ENCODE peak calls at places on chromosomes 7 and 10, in seven cellular contexts. W, R, J, T, Z, P and G are unnamed samples.
A peak's percentile ranks its signal among the peaks of the same experiment; 100 is the strongest.

GRCh38 chr10:99682752-99683151 is 23.4 kb downstream of the ENTPD7 start:
- DNase-seq in J (no peak), P (no peak), W (peak; percentile 29), T (no peak), Z (no peak), R (no peak), G (no peak)

GRCh38 chr10:42950606-42951485 is 126.0 kb upstream of the RET start:
- DNase-seq in T (no peak), P (peak; percentile 1), J (no peak), Z (no peak), R (peak; percentile 31), W (no peak), G (no peak)

GRCh38 chr7:41679566-41679965 is 23.3 kb downstream of the INHBA start:
- DNase-seq in W (no peak), R (no peak), T (no peak), P (no peak), Z (no peak), J (no peak), G (no peak)

GRCh38 chr7:108293190-108293612 is 163.0 kb downstream of the NRCAM start:
- DNase-seq in W (no peak), R (no peak), Z (no peak), T (peak; percentile 82), P (no peak), J (no peak), G (no peak)

GRCh38 chr7:1898628-1899185 is 228.6 kb downstream of the ELFN1 start:
- DNase-seq in R (no peak), W (no peak), J (no peak), Z (no peak), P (no peak), T (no peak), G (no peak)

GRCh38 chr10:43594944-43595589 is 11.2 kb upstream of the ZNF485 start:
- DNase-seq in R (no peak), J (no peak), P (no peak), T (peak; percentile 63), W (no peak), Z (no peak), G (peak; percentile 56)

GRCh38 chr10:6053816-6054581 is 8.2 kb downstream of the IL2RA start:
- DNase-seq in P (peak; percentile 15), Z (no peak), W (no peak), R (no peak), T (no peak), J (no peak), G (no peak)

GRCh38 chr10:95841711-95842498 is 65.9 kb upstream of the CC2D2B start:
- DNase-seq in R (no peak), J (no peak), W (peak; percentile 50), P (peak; percentile 56), T (peak; percentile 86), Z (no peak), G (no peak)

GRCh38 chr7:110601710-110602109 is 489.2 kb upstream of the LRRN3 start:
- DNase-seq in R (no peak), W (no peak), P (no peak), T (no peak), J (no peak), Z (no peak), G (no peak)

GRCh38 chr7:11077816-11078215 is 104.1 kb downstream of the PHF14 start:
- DNase-seq in J (no peak), R (no peak), W (no peak), Z (no peak), T (no peak), P (no peak), G (no peak)

GRCh38 chr7:46459942-46460341 is 538.9 kb upstream of the IGFBP3 start:
- DNase-seq in W (no peak), J (no peak), T (no peak), R (no peak), P (no peak), Z (no peak), G (no peak)

GRCh38 chr7:133207687-133208086 is 45.2 kb upstream of the EXOC4 start:
- DNase-seq in P (no peak), R (no peak), Z (no peak), W (peak; percentile 12), J (no peak), T (peak; percentile 24), G (peak; percentile 36)
- TF ChIP-seq CTCF in P (no peak), R (peak; percentile 60), Z (no peak), W (peak; percentile 54), J (peak; percentile 21), T (peak; percentile 11), G (no peak)

GRCh38 chr10:74827045-74827441 is 643 bp downstream of the KAT6B start:
- DNase-seq in T (no peak), J (no peak), Z (no peak), R (no peak), W (no peak), P (no peak), G (no peak)

GRCh38 chr10:74827694-74828093 is 1.3 kb downstream of the KAT6B start:
- DNase-seq in P (no peak), W (no peak), T (no peak), Z (no peak), J (no peak), R (no peak), G (no peak)

GRCh38 chr10:74825033-74825370 is 1.4 kb upstream of the KAT6B start:
- DNase-seq in W (no peak), J (no peak), P (peak; percentile 34), R (peak; percentile 44), Z (no peak), T (no peak), G (peak; percentile 72)

GRCh38 chr10:74825371-74826141 is 844 bp upstream of the KAT6B start:
- DNase-seq in R (no peak), W (no peak), Z (peak; percentile 51), J (no peak), P (peak; percentile 62), T (no peak), G (peak; percentile 65)

DNA sequence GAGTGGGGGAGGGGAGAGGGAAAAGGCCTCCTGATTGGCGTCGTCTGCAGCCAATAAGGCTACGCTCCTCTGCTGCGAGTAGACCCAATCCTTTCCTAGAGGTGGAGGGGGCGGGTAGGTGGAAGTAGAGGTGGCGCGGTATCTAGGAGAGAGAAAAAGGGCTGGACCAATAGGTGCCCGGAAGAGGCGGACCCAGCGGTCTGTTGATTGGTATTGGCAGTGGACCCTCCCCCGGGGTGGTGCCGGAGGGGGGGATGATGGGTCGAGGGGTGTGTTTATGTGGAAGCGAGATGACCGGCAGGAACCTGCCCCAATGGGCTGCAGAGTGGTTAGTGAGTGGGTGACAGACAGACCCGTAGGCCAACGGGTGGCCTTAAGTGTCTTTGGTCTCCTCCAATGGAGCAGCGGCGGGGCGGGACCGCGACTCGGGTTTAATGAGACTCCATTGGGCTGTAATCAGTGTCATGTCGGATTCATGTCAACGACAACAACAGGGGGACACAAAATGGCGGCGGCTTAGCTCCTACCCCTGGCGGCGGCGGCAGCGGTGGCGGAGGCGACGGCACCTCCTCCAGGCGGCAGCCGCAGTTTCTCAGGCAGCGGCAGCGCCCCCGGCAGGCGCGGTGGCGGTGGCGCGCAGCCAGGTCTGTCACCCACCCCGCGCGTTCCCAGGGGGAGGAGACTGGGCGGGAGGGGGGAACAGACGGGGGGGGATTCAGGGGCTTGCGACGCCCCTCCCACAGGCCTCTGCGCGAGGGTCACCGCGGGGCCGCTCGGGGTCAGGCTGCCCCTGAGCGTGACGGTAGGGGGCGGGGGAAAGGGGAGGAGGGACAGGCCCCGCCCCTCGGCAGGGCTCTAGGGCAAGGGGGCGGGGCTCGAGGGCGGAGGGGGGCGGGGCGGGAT is at the start of gene KAT6B:
- DNase-seq in J (peak; percentile 100), R (peak; percentile 100), T (peak; percentile 100), W (peak; percentile 100), Z (peak; percentile 100), P (peak; percentile 99), G (peak; percentile 96)
- TF ChIP-seq CTCF in J (peak; percentile 9), R (peak; percentile 59), T (no peak), W (peak; percentile 30), Z (peak; percentile 32), P (peak; percentile 45), G (peak; percentile 42)

DNA sequence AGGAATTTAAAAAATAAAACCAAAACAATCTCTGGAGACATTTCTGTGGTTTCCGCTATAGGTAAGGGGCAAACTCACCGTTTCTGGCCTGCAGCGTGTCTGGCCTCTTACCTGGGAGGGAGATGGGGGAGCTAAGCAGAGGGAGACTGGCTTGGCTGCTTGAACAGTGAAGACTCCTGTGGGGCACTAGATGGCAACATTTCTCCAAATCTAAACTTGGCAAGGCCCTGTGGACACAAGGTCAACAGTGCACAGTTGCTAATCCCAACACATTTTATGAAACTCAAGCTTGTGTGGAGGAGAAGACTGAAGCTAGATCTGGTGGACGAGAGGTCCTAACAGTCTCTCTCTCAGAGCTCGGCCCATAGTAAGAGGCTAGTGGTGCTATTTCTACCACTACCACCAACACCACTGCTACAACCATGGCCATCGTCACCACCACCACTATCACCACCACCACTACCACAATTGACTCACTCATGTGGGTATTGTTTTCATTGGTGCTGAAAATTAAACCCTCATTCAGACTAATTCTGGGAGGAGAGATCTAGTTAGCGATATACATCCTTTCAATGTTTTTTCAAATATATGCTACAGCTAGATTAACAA is 28.4 kb upstream of the CDHR3 start:
- DNase-seq in Z (no peak), W (peak; percentile 7), P (peak; percentile 27), T (peak; percentile 66), R (peak; percentile 56), J (no peak), G (no peak)
- TF ChIP-seq CTCF in Z (no peak), W (peak; percentile 33), P (no peak), T (peak; percentile 39), R (peak; percentile 70), J (peak; percentile 33), G (no peak)

DNA sequence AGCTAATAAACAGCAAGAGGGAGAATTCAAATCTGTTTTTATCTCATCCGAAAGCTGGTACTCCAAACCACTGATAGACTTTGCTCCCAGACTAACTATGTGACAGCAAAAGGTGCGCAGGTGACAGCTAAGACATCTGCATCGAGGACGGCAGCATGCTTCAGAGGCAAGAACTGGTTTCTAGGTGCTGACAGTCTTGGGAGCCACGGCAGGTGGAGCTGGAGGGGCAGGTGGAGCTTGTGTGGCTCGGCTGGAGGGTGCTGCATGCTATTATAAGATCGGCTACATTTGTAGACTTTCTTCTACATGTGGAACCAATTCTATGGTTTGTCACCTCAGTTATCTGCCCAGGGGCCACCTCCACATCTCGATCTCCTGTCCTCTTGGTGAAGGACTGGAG is 21.8 kb upstream of the MMP21 start:
- DNase-seq in W (no peak), R (no peak), Z (no peak), J (no peak), T (no peak), P (no peak), G (no peak)
- TF ChIP-seq CTCF in W (no peak), R (no peak), Z (no peak), J (no peak), T (no peak), P (no peak), G (no peak)

DNA sequence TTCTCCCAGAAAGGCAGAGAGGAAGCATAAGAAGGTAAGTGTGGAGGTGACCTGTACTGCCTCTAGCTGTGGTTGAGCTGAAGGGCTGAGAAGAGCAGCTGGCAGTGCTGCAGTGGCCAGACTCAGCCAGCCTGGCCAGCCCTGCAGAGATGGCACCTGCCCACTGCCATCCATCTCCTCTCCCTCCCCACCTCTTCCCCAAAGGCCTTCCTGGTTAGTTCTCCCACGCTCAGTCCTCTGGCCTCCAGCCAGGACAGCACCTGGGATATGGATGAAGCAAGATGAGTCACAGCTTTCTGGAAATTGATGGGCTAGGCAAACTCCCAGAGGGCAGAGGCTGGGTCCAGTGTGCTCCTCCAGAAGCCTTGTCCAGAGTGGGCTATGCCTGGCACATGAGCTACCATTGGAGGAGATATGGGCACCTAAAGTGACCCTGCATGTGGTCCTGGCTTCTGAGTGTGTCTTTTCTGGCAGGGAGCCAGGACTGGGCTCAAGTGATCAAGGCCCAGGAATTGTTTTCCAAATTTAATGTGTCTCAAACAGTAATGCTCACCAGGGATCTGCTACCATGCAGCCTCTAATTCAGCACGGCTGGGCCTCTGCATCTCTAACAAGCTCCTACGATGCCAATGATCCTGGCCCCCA is 81.0 kb upstream of the CACUL1 start:
- DNase-seq in T (peak; percentile 68), Z (no peak), P (no peak), W (peak; percentile 92), R (no peak), J (no peak), G (no peak)
- TF ChIP-seq CTCF in T (no peak), Z (no peak), P (no peak), W (peak; percentile 14), R (no peak), J (no peak), G (no peak)